ENCODE peak calls at places on chromosomes 3 and 15, in seven cellular contexts. One of them, this sample, is unnamed.

GRCh38 chr15:29522373-29523276 is 253.0 kb upstream of the NSMCE3 start:
- DNase-seq in CD4-positive, CD25-positive, alpha-beta regulatory T cell: no peak
- DNase-seq in NCI-H2081: peak; percentile 18
- DNase-seq in stimulated activated naive B cell treated with anti-CD40 and anti-IgM and Interleukin-4, amounts not matched to agents 10 μg/mL and 1 μg/mL and 100 μg/mL, for 72 hours: no peak
- DNase-seq in ascending aorta: no peak
- DNase-seq in CD8-positive, alpha-beta memory T cell: no peak
- DNase-seq in RPMI8226: peak; percentile 51
- DNase-seq in this sample: no peak

GRCh38 chr15:55589297-55589696 is 1.2 kb upstream of the PYGO1 start:
- DNase-seq in ascending aorta: no peak
- DNase-seq in RPMI8226: no peak
- DNase-seq in stimulated activated naive B cell treated with anti-CD40 and anti-IgM and Interleukin-4, amounts not matched to agents 10 μg/mL and 1 μg/mL and 100 μg/mL, for 72 hours: no peak
- DNase-seq in CD8-positive, alpha-beta memory T cell: no peak
- DNase-seq in CD4-positive, CD25-positive, alpha-beta regulatory T cell: no peak
- DNase-seq in NCI-H2081: no peak
- DNase-seq in this sample: no peak

GRCh38 chr3:138089091-138089490 is 26.3 kb downstream of the DZIP1L start:
- DNase-seq in NCI-H2081: no peak
- DNase-seq in ascending aorta: no peak
- DNase-seq in CD8-positive, alpha-beta memory T cell: no peak
- DNase-seq in RPMI8226: no peak
- DNase-seq in CD4-positive, CD25-positive, alpha-beta regulatory T cell: no peak
- DNase-seq in stimulated activated naive B cell treated with anti-CD40 and anti-IgM and Interleukin-4, amounts not matched to agents 10 μg/mL and 1 μg/mL and 100 μg/mL, for 72 hours: no peak
- DNase-seq in this sample: no peak

GRCh38 chr3:33629219-33629618 is 88.8 kb downstream of the CLASP2 start:
- DNase-seq in RPMI8226: no peak
- DNase-seq in stimulated activated naive B cell treated with anti-CD40 and anti-IgM and Interleukin-4, amounts not matched to agents 10 μg/mL and 1 μg/mL and 100 μg/mL, for 72 hours: no peak
- DNase-seq in CD8-positive, alpha-beta memory T cell: no peak
- DNase-seq in CD4-positive, CD25-positive, alpha-beta regulatory T cell: no peak
- DNase-seq in ascending aorta: no peak
- DNase-seq in NCI-H2081: no peak
- DNase-seq in this sample: no peak

GRCh38 chr3:27356976-27357375 is 12.2 kb downstream of the NEK10 start:
- DNase-seq in stimulated activated naive B cell treated with anti-CD40 and anti-IgM and Interleukin-4, amounts not matched to agents 10 μg/mL and 1 μg/mL and 100 μg/mL, for 72 hours: no peak
- DNase-seq in CD8-positive, alpha-beta memory T cell: no peak
- DNase-seq in RPMI8226: no peak
- DNase-seq in ascending aorta: no peak
- DNase-seq in CD4-positive, CD25-positive, alpha-beta regulatory T cell: no peak
- DNase-seq in NCI-H2081: no peak
- DNase-seq in this sample: no peak

GRCh38 chr15:55319537-55320325 is 709 bp downstream of the PIGB start:
- DNase-seq in ascending aorta: no peak
- DNase-seq in stimulated activated naive B cell treated with anti-CD40 and anti-IgM and Interleukin-4, amounts not matched to agents 10 μg/mL and 1 μg/mL and 100 μg/mL, for 72 hours: no peak
- DNase-seq in CD4-positive, CD25-positive, alpha-beta regulatory T cell: no peak
- DNase-seq in CD8-positive, alpha-beta memory T cell: no peak
- DNase-seq in NCI-H2081: no peak
- DNase-seq in RPMI8226: peak; percentile 49
- DNase-seq in this sample: no peak

GRCh38 chr3:46913644-46914043 is 36.1 kb downstream of the PTH1R start:
- DNase-seq in ascending aorta: no peak
- DNase-seq in stimulated activated naive B cell treated with anti-CD40 and anti-IgM and Interleukin-4, amounts not matched to agents 10 μg/mL and 1 μg/mL and 100 μg/mL, for 72 hours: no peak
- DNase-seq in NCI-H2081: peak; percentile 77
- DNase-seq in RPMI8226: peak; percentile 36
- DNase-seq in CD8-positive, alpha-beta memory T cell: no peak
- DNase-seq in CD4-positive, CD25-positive, alpha-beta regulatory T cell: no peak
- DNase-seq in this sample: no peak

GRCh38 chr3:194083253-194084224 is 52.4 kb upstream of the HES1 start:
- DNase-seq in ascending aorta: no peak
- DNase-seq in CD8-positive, alpha-beta memory T cell: no peak
- DNase-seq in stimulated activated naive B cell treated with anti-CD40 and anti-IgM and Interleukin-4, amounts not matched to agents 10 μg/mL and 1 μg/mL and 100 μg/mL, for 72 hours: no peak
- DNase-seq in RPMI8226: peak; percentile 53
- DNase-seq in CD4-positive, CD25-positive, alpha-beta regulatory T cell: no peak
- DNase-seq in NCI-H2081: no peak
- DNase-seq in this sample: no peak

GRCh38 chr15:81327526-81327925 is 3.6 kb upstream of the STARD5 start:
- DNase-seq in RPMI8226: no peak
- DNase-seq in CD4-positive, CD25-positive, alpha-beta regulatory T cell: no peak
- DNase-seq in CD8-positive, alpha-beta memory T cell: no peak
- DNase-seq in ascending aorta: no peak
- DNase-seq in stimulated activated naive B cell treated with anti-CD40 and anti-IgM and Interleukin-4, amounts not matched to agents 10 μg/mL and 1 μg/mL and 100 μg/mL, for 72 hours: no peak
- DNase-seq in NCI-H2081: no peak
- DNase-seq in this sample: no peak

GRCh38 chr3:53161820-53162671 is 1.0 kb downstream of the PRKCD start:
- DNase-seq in CD8-positive, alpha-beta memory T cell: peak; percentile 36
- DNase-seq in CD4-positive, CD25-positive, alpha-beta regulatory T cell: peak; percentile 29
- DNase-seq in ascending aorta: peak; percentile 18
- DNase-seq in NCI-H2081: no peak
- DNase-seq in stimulated activated naive B cell treated with anti-CD40 and anti-IgM and Interleukin-4, amounts not matched to agents 10 μg/mL and 1 μg/mL and 100 μg/mL, for 72 hours: peak; percentile 81
- DNase-seq in RPMI8226: peak; percentile 55
- DNase-seq in this sample: peak; percentile 24

GRCh38 chr3:129359102-129359461 is 69.4 kb downstream of the EFCAB12 start:
- DNase-seq in NCI-H2081: no peak
- DNase-seq in ascending aorta: no peak
- DNase-seq in CD8-positive, alpha-beta memory T cell: no peak
- DNase-seq in stimulated activated naive B cell treated with anti-CD40 and anti-IgM and Interleukin-4, amounts not matched to agents 10 μg/mL and 1 μg/mL and 100 μg/mL, for 72 hours: no peak
- DNase-seq in CD4-positive, CD25-positive, alpha-beta regulatory T cell: no peak
- DNase-seq in RPMI8226: no peak
- DNase-seq in this sample: no peak

GRCh38 chr15:90322531-90322930 is 29.6 kb upstream of the ZNF774 start:
- DNase-seq in ascending aorta: no peak
- DNase-seq in RPMI8226: no peak
- DNase-seq in CD4-positive, CD25-positive, alpha-beta regulatory T cell: no peak
- DNase-seq in NCI-H2081: no peak
- DNase-seq in CD8-positive, alpha-beta memory T cell: no peak
- DNase-seq in stimulated activated naive B cell treated with anti-CD40 and anti-IgM and Interleukin-4, amounts not matched to agents 10 μg/mL and 1 μg/mL and 100 μg/mL, for 72 hours: no peak
- DNase-seq in this sample: no peak

GRCh38 chr3:8301977-8302589 is 199.5 kb upstream of the LMCD1 start:
- DNase-seq in RPMI8226: peak; percentile 42
- DNase-seq in CD8-positive, alpha-beta memory T cell: peak; percentile 25
- DNase-seq in NCI-H2081: no peak
- DNase-seq in stimulated activated naive B cell treated with anti-CD40 and anti-IgM and Interleukin-4, amounts not matched to agents 10 μg/mL and 1 μg/mL and 100 μg/mL, for 72 hours: peak; percentile 2
- DNase-seq in CD4-positive, CD25-positive, alpha-beta regulatory T cell: no peak
- DNase-seq in ascending aorta: no peak
- DNase-seq in this sample: peak; percentile 42

GRCh38 chr15:52523192-52523591 is 5.5 kb downstream of the MYO5A start:
- DNase-seq in CD8-positive, alpha-beta memory T cell: no peak
- DNase-seq in NCI-H2081: no peak
- DNase-seq in stimulated activated naive B cell treated with anti-CD40 and anti-IgM and Interleukin-4, amounts not matched to agents 10 μg/mL and 1 μg/mL and 100 μg/mL, for 72 hours: no peak
- DNase-seq in CD4-positive, CD25-positive, alpha-beta regulatory T cell: no peak
- DNase-seq in RPMI8226: no peak
- DNase-seq in ascending aorta: no peak
- DNase-seq in this sample: no peak

GRCh38 chr3:156727519-156728205 is 53.3 kb downstream of the TIPARP start:
- DNase-seq in CD4-positive, CD25-positive, alpha-beta regulatory T cell: no peak
- DNase-seq in NCI-H2081: no peak
- DNase-seq in CD8-positive, alpha-beta memory T cell: no peak
- DNase-seq in RPMI8226: no peak
- DNase-seq in ascending aorta: no peak
- DNase-seq in stimulated activated naive B cell treated with anti-CD40 and anti-IgM and Interleukin-4, amounts not matched to agents 10 μg/mL and 1 μg/mL and 100 μg/mL, for 72 hours: no peak
- DNase-seq in this sample: no peak

GRCh38 chr3:9141903-9142302 is 107.5 kb downstream of the SRGAP3 start:
- DNase-seq in RPMI8226: no peak
- DNase-seq in ascending aorta: no peak
- DNase-seq in stimulated activated naive B cell treated with anti-CD40 and anti-IgM and Interleukin-4, amounts not matched to agents 10 μg/mL and 1 μg/mL and 100 μg/mL, for 72 hours: no peak
- DNase-seq in CD4-positive, CD25-positive, alpha-beta regulatory T cell: no peak
- DNase-seq in CD8-positive, alpha-beta memory T cell: no peak
- DNase-seq in NCI-H2081: no peak
- DNase-seq in this sample: no peak

GRCh38 chr3:152885066-152885465 is 50.1 kb downstream of the P2RY1 start:
- DNase-seq in stimulated activated naive B cell treated with anti-CD40 and anti-IgM and Interleukin-4, amounts not matched to agents 10 μg/mL and 1 μg/mL and 100 μg/mL, for 72 hours: no peak
- DNase-seq in CD4-positive, CD25-positive, alpha-beta regulatory T cell: no peak
- DNase-seq in ascending aorta: no peak
- DNase-seq in NCI-H2081: no peak
- DNase-seq in CD8-positive, alpha-beta memory T cell: no peak
- DNase-seq in RPMI8226: no peak
- DNase-seq in this sample: no peak

GRCh38 chr3:169241928-169242751 is 421.4 kb downstream of the MECOM start:
- DNase-seq in CD8-positive, alpha-beta memory T cell: no peak
- DNase-seq in CD4-positive, CD25-positive, alpha-beta regulatory T cell: no peak
- DNase-seq in stimulated activated naive B cell treated with anti-CD40 and anti-IgM and Interleukin-4, amounts not matched to agents 10 μg/mL and 1 μg/mL and 100 μg/mL, for 72 hours: no peak
- DNase-seq in NCI-H2081: no peak
- DNase-seq in ascending aorta: no peak
- DNase-seq in RPMI8226: no peak
- DNase-seq in this sample: no peak

GRCh38 chr3:48408823-48409281 is 21.0 kb downstream of the PLXNB1 start:
- DNase-seq in RPMI8226: no peak
- DNase-seq in stimulated activated naive B cell treated with anti-CD40 and anti-IgM and Interleukin-4, amounts not matched to agents 10 μg/mL and 1 μg/mL and 100 μg/mL, for 72 hours: no peak
- DNase-seq in NCI-H2081: no peak
- DNase-seq in CD4-positive, CD25-positive, alpha-beta regulatory T cell: no peak
- DNase-seq in ascending aorta: no peak
- DNase-seq in CD8-positive, alpha-beta memory T cell: no peak
- DNase-seq in this sample: no peak

GRCh38 chr15:31177936-31178335 is 76.4 kb upstream of the TRPM1 start:
- DNase-seq in CD4-positive, CD25-positive, alpha-beta regulatory T cell: no peak
- DNase-seq in RPMI8226: no peak
- DNase-seq in CD8-positive, alpha-beta memory T cell: no peak
- DNase-seq in ascending aorta: no peak
- DNase-seq in NCI-H2081: no peak
- DNase-seq in stimulated activated naive B cell treated with anti-CD40 and anti-IgM and Interleukin-4, amounts not matched to agents 10 μg/mL and 1 μg/mL and 100 μg/mL, for 72 hours: no peak
- DNase-seq in this sample: no peak

GRCh38 chr3:14784087-14784596 is 34.6 kb upstream of the FGD5 start:
- DNase-seq in RPMI8226: no peak
- DNase-seq in CD4-positive, CD25-positive, alpha-beta regulatory T cell: no peak
- DNase-seq in CD8-positive, alpha-beta memory T cell: no peak
- DNase-seq in ascending aorta: no peak
- DNase-seq in stimulated activated naive B cell treated with anti-CD40 and anti-IgM and Interleukin-4, amounts not matched to agents 10 μg/mL and 1 μg/mL and 100 μg/mL, for 72 hours: no peak
- DNase-seq in NCI-H2081: no peak
- DNase-seq in this sample: no peak

GRCh38 chr3:186107148-186108105 is 1.5 kb downstream of the ETV5 start:
- DNase-seq in stimulated activated naive B cell treated with anti-CD40 and anti-IgM and Interleukin-4, amounts not matched to agents 10 μg/mL and 1 μg/mL and 100 μg/mL, for 72 hours: peak; percentile 26
- DNase-seq in RPMI8226: peak; percentile 77
- DNase-seq in ascending aorta: peak; percentile 15
- DNase-seq in NCI-H2081: peak; percentile 68
- DNase-seq in CD8-positive, alpha-beta memory T cell: peak; percentile 29
- DNase-seq in CD4-positive, CD25-positive, alpha-beta regulatory T cell: peak; percentile 5
- DNase-seq in this sample: peak; percentile 39

GRCh38 chr15:67196672-67197363 is 57.6 kb downstream of the AAGAB start:
- DNase-seq in stimulated activated naive B cell treated with anti-CD40 and anti-IgM and Interleukin-4, amounts not matched to agents 10 μg/mL and 1 μg/mL and 100 μg/mL, for 72 hours: no peak
- DNase-seq in NCI-H2081: no peak
- DNase-seq in CD4-positive, CD25-positive, alpha-beta regulatory T cell: no peak
- DNase-seq in CD8-positive, alpha-beta memory T cell: no peak
- DNase-seq in ascending aorta: no peak
- DNase-seq in RPMI8226: no peak
- DNase-seq in this sample: no peak

GRCh38 chr3:98589331-98589870 is 4.0 kb downstream of the CPOX start:
- DNase-seq in NCI-H2081: no peak
- DNase-seq in RPMI8226: no peak
- DNase-seq in ascending aorta: no peak
- DNase-seq in stimulated activated naive B cell treated with anti-CD40 and anti-IgM and Interleukin-4, amounts not matched to agents 10 μg/mL and 1 μg/mL and 100 μg/mL, for 72 hours: no peak
- DNase-seq in CD4-positive, CD25-positive, alpha-beta regulatory T cell: no peak
- DNase-seq in CD8-positive, alpha-beta memory T cell: no peak
- DNase-seq in this sample: no peak

GRCh38 chr15:61907753-61908086 is 152.5 kb downstream of the VPS13C start:
- DNase-seq in CD4-positive, CD25-positive, alpha-beta regulatory T cell: no peak
- DNase-seq in stimulated activated naive B cell treated with anti-CD40 and anti-IgM and Interleukin-4, amounts not matched to agents 10 μg/mL and 1 μg/mL and 100 μg/mL, for 72 hours: no peak
- DNase-seq in CD8-positive, alpha-beta memory T cell: no peak
- DNase-seq in ascending aorta: no peak
- DNase-seq in RPMI8226: no peak
- DNase-seq in NCI-H2081: no peak
- DNase-seq in this sample: no peak

GRCh38 chr15:77986891-77987764 is 90.4 kb downstream of the TBC1D2B start:
- DNase-seq in ascending aorta: no peak
- DNase-seq in stimulated activated naive B cell treated with anti-CD40 and anti-IgM and Interleukin-4, amounts not matched to agents 10 μg/mL and 1 μg/mL and 100 μg/mL, for 72 hours: no peak
- DNase-seq in RPMI8226: no peak
- DNase-seq in CD8-positive, alpha-beta memory T cell: no peak
- DNase-seq in NCI-H2081: no peak
- DNase-seq in CD4-positive, CD25-positive, alpha-beta regulatory T cell: no peak
- DNase-seq in this sample: no peak

GRCh38 chr3:138078901-138079344 is 36.5 kb downstream of the DZIP1L start:
- DNase-seq in RPMI8226: no peak
- DNase-seq in stimulated activated naive B cell treated with anti-CD40 and anti-IgM and Interleukin-4, amounts not matched to agents 10 μg/mL and 1 μg/mL and 100 μg/mL, for 72 hours: no peak
- DNase-seq in NCI-H2081: no peak
- DNase-seq in CD8-positive, alpha-beta memory T cell: no peak
- DNase-seq in ascending aorta: no peak
- DNase-seq in CD4-positive, CD25-positive, alpha-beta regulatory T cell: no peak
- DNase-seq in this sample: no peak

This sample was measured in immature natural killer cell.